ENCODE peak calls at places on chromosomes 3 and 15, in six cellular contexts. One of them, this sample, is unnamed.

GRCh38 chr3:121152573-121152972 is 244.6 kb downstream of the STXBP5L start:
- DNase-seq in GM12865: peak; percentile 1
- DNase-seq in ascending aorta: no peak
- DNase-seq in GM10248: no peak
- DNase-seq in keratinocyte: no peak
- DNase-seq in mesothelial cell of epicardium: no peak
- DNase-seq in this sample: no peak

GRCh38 chr3:133661454-133662255 is at the start of gene TOPBP1:
- DNase-seq in keratinocyte: no peak
- DNase-seq in GM10248: peak; percentile 95
- DNase-seq in GM12865: peak; percentile 89
- DNase-seq in ascending aorta: peak; percentile 85
- DNase-seq in mesothelial cell of epicardium: peak; percentile 49
- DNase-seq in this sample: peak; percentile 96

GRCh38 chr15:43204016-43204901 is 16.6 kb downstream of the EPB42 start:
- DNase-seq in mesothelial cell of epicardium: no peak
- DNase-seq in ascending aorta: no peak
- DNase-seq in GM12865: peak; percentile 52
- DNase-seq in GM10248: peak; percentile 69
- DNase-seq in keratinocyte: no peak
- DNase-seq in this sample: peak; percentile 70

GRCh38 chr15:56236197-56236596 is 7.5 kb downstream of the RFX7 start:
- DNase-seq in GM10248: no peak
- DNase-seq in ascending aorta: no peak
- DNase-seq in GM12865: no peak
- DNase-seq in mesothelial cell of epicardium: no peak
- DNase-seq in keratinocyte: no peak
- DNase-seq in this sample: no peak

GRCh38 chr3:45272411-45272810 is 46.3 kb upstream of the TMEM158 start:
- DNase-seq in ascending aorta: no peak
- DNase-seq in mesothelial cell of epicardium: no peak
- DNase-seq in GM10248: no peak
- DNase-seq in GM12865: no peak
- DNase-seq in keratinocyte: no peak
- DNase-seq in this sample: no peak

GRCh38 chr3:196837819-196838420 is 29.8 kb upstream of the SENP5 start:
- DNase-seq in GM10248: peak; percentile 82
- DNase-seq in GM12865: peak; percentile 85
- DNase-seq in mesothelial cell of epicardium: no peak
- DNase-seq in keratinocyte: peak; percentile 17
- DNase-seq in ascending aorta: peak; percentile 78
- DNase-seq in this sample: peak; percentile 83

GRCh38 chr3:64238971-64239667 is 13.9 kb upstream of the PRICKLE2 start:
- DNase-seq in GM12865: no peak
- DNase-seq in GM10248: no peak
- DNase-seq in keratinocyte: peak; percentile 46
- DNase-seq in mesothelial cell of epicardium: peak; percentile 54
- DNase-seq in ascending aorta: peak; percentile 84
- DNase-seq in this sample: no peak

GRCh38 chr3:149784064-149784704 is 8.2 kb downstream of the ANKUB1 start:
- DNase-seq in ascending aorta: no peak
- DNase-seq in keratinocyte: no peak
- DNase-seq in GM12865: no peak
- DNase-seq in GM10248: no peak
- DNase-seq in mesothelial cell of epicardium: no peak
- DNase-seq in this sample: no peak

GRCh38 chr3:98513136-98513535 is 9.6 kb downstream of the CLDND1 start:
- DNase-seq in GM12865: no peak
- DNase-seq in mesothelial cell of epicardium: no peak
- DNase-seq in keratinocyte: peak; percentile 77
- DNase-seq in GM10248: no peak
- DNase-seq in ascending aorta: no peak
- DNase-seq in this sample: no peak

DNA sequence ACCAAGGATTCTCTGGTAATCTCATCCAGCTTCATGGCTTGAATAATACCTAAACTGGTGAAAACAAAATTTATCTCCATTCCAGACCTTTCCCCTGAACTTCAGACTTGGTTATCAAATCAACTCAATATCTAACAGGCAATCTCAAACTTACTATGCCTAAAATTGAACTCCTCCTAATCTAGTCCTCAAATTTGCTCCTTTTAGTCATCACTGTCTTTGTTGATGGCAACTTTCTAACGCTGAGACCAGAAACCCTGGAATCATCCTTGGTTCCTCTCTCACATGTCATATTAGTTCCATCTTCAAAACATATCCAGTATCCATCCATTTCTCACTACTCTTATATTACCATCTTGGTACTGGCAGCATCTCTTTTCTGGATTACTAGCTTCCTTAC is 4.8 kb downstream of the SETD2 start:
- DNase-seq in keratinocyte: no peak
- DNase-seq in ascending aorta: no peak
- DNase-seq in mesothelial cell of epicardium: no peak
- DNase-seq in GM12865: no peak
- DNase-seq in GM10248: no peak
- DNase-seq in this sample: no peak
- TF ChIP-seq CTCF in keratinocyte: no peak
- TF ChIP-seq CTCF in ascending aorta: no peak
- TF ChIP-seq CTCF in mesothelial cell of epicardium: no peak
- TF ChIP-seq CTCF in GM12865: no peak
- TF ChIP-seq CTCF in GM10248: no peak
- TF ChIP-seq CTCF in this sample: no peak

GRCh38 chr3:187257471-187257870 is 34.1 kb downstream of the MASP1 start:
- DNase-seq in keratinocyte: no peak
- DNase-seq in GM10248: no peak
- DNase-seq in ascending aorta: peak; percentile 2
- DNase-seq in mesothelial cell of epicardium: no peak
- DNase-seq in GM12865: no peak
- DNase-seq in this sample: no peak

GRCh38 chr3:187256217-187256616 is 35.3 kb downstream of the MASP1 start:
- DNase-seq in mesothelial cell of epicardium: no peak
- DNase-seq in GM10248: no peak
- DNase-seq in ascending aorta: peak; percentile 2
- DNase-seq in GM12865: no peak
- DNase-seq in keratinocyte: no peak
- DNase-seq in this sample: no peak

GRCh38 chr3:187261541-187261969 is 30.0 kb downstream of the MASP1 start:
- DNase-seq in GM12865: no peak
- DNase-seq in mesothelial cell of epicardium: no peak
- DNase-seq in ascending aorta: no peak
- DNase-seq in GM10248: no peak
- DNase-seq in keratinocyte: no peak
- DNase-seq in this sample: no peak

GRCh38 chr3:187262360-187262759 is 29.2 kb downstream of the MASP1 start:
- DNase-seq in GM12865: no peak
- DNase-seq in GM10248: no peak
- DNase-seq in ascending aorta: no peak
- DNase-seq in mesothelial cell of epicardium: no peak
- DNase-seq in keratinocyte: no peak
- DNase-seq in this sample: no peak

DNA sequence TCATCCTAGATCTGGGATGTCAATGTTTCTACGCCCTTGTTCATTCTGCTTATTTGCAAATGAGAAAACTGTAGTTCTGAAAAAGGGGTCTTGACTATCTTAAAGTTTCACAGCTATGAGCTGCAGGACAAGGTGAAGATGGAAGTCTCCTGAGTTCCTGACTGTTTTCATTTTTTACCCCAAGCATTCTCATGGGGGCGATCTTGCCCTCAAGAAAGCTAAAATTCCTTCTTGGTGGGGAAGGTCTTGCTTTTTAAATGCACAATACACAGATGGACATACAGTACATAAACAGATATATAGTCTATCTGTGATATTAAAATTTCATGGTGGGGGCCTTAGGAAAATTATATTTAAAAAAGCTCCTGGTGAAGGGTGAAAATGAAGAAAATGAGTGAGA is 32.4 kb downstream of the MASP1 start:
- DNase-seq in ascending aorta: no peak
- DNase-seq in GM12865: no peak
- DNase-seq in mesothelial cell of epicardium: no peak
- DNase-seq in keratinocyte: no peak
- DNase-seq in GM10248: no peak
- DNase-seq in this sample: no peak
- TF ChIP-seq CTCF in ascending aorta: no peak
- TF ChIP-seq CTCF in GM12865: no peak
- TF ChIP-seq CTCF in mesothelial cell of epicardium: no peak
- TF ChIP-seq CTCF in keratinocyte: no peak
- TF ChIP-seq CTCF in GM10248: no peak
- TF ChIP-seq CTCF in this sample: no peak

GRCh38 chr15:49622561-49622960 is 1.7 kb downstream of the DTWD1 start:
- DNase-seq in keratinocyte: no peak
- DNase-seq in mesothelial cell of epicardium: no peak
- DNase-seq in GM12865: no peak
- DNase-seq in ascending aorta: no peak
- DNase-seq in GM10248: no peak
- DNase-seq in this sample: no peak
- TF ChIP-seq CTCF in keratinocyte: no peak
- TF ChIP-seq CTCF in mesothelial cell of epicardium: no peak
- TF ChIP-seq CTCF in GM12865: no peak
- TF ChIP-seq CTCF in ascending aorta: no peak
- TF ChIP-seq CTCF in GM10248: no peak
- TF ChIP-seq CTCF in this sample: no peak

GRCh38 chr3:73094127-73094526 is 32.7 kb downstream of the EBLN2 start:
- DNase-seq in ascending aorta: no peak
- DNase-seq in keratinocyte: no peak
- DNase-seq in GM12865: no peak
- DNase-seq in mesothelial cell of epicardium: no peak
- DNase-seq in GM10248: no peak
- DNase-seq in this sample: no peak
- TF ChIP-seq CTCF in ascending aorta: no peak
- TF ChIP-seq CTCF in keratinocyte: no peak
- TF ChIP-seq CTCF in GM12865: no peak
- TF ChIP-seq CTCF in mesothelial cell of epicardium: no peak
- TF ChIP-seq CTCF in GM10248: no peak
- TF ChIP-seq CTCF in this sample: no peak

GRCh38 chr3:113746069-113746954 is at the start of gene NAA50:
- DNase-seq in ascending aorta: peak; percentile 97
- DNase-seq in GM10248: peak; percentile 92
- DNase-seq in mesothelial cell of epicardium: peak; percentile 70
- DNase-seq in keratinocyte: no peak
- DNase-seq in GM12865: peak; percentile 96
- DNase-seq in this sample: peak; percentile 92
- TF ChIP-seq CTCF in ascending aorta: no peak
- TF ChIP-seq CTCF in GM10248: no peak
- TF ChIP-seq CTCF in mesothelial cell of epicardium: no peak
- TF ChIP-seq CTCF in keratinocyte: no peak
- TF ChIP-seq CTCF in GM12865: no peak
- TF ChIP-seq CTCF in this sample: no peak

GRCh38 chr15:63818628-63819027 is 15.1 kb downstream of the HERC1 start:
- DNase-seq in GM10248: no peak
- DNase-seq in ascending aorta: no peak
- DNase-seq in mesothelial cell of epicardium: no peak
- DNase-seq in keratinocyte: no peak
- DNase-seq in GM12865: no peak
- DNase-seq in this sample: no peak

GRCh38 chr15:63815796-63816533 is 17.8 kb downstream of the HERC1 start:
- DNase-seq in GM12865: no peak
- DNase-seq in keratinocyte: no peak
- DNase-seq in GM10248: no peak
- DNase-seq in mesothelial cell of epicardium: no peak
- DNase-seq in ascending aorta: no peak
- DNase-seq in this sample: no peak

GRCh38 chr15:63819645-63820044 is 14.1 kb downstream of the HERC1 start:
- DNase-seq in GM10248: no peak
- DNase-seq in ascending aorta: no peak
- DNase-seq in mesothelial cell of epicardium: no peak
- DNase-seq in GM12865: no peak
- DNase-seq in keratinocyte: no peak
- DNase-seq in this sample: no peak

GRCh38 chr15:63820210-63820609 is 13.5 kb downstream of the HERC1 start:
- DNase-seq in mesothelial cell of epicardium: no peak
- DNase-seq in GM10248: no peak
- DNase-seq in GM12865: no peak
- DNase-seq in keratinocyte: no peak
- DNase-seq in ascending aorta: no peak
- DNase-seq in this sample: no peak

GRCh38 chr15:63818191-63818590 is 15.6 kb downstream of the HERC1 start:
- DNase-seq in GM12865: no peak
- DNase-seq in mesothelial cell of epicardium: no peak
- DNase-seq in GM10248: no peak
- DNase-seq in keratinocyte: no peak
- DNase-seq in ascending aorta: no peak
- DNase-seq in this sample: no peak
- TF ChIP-seq CTCF in GM12865: no peak
- TF ChIP-seq CTCF in mesothelial cell of epicardium: no peak
- TF ChIP-seq CTCF in GM10248: no peak
- TF ChIP-seq CTCF in keratinocyte: no peak
- TF ChIP-seq CTCF in ascending aorta: no peak
- TF ChIP-seq CTCF in this sample: no peak

GRCh38 chr15:28918141-28918983 is 32.6 kb downstream of the APBA2 start:
- DNase-seq in ascending aorta: no peak
- DNase-seq in mesothelial cell of epicardium: no peak
- DNase-seq in keratinocyte: no peak
- DNase-seq in GM10248: no peak
- DNase-seq in GM12865: no peak
- DNase-seq in this sample: no peak
- TF ChIP-seq CTCF in ascending aorta: no peak
- TF ChIP-seq CTCF in mesothelial cell of epicardium: no peak
- TF ChIP-seq CTCF in keratinocyte: no peak
- TF ChIP-seq CTCF in GM10248: no peak
- TF ChIP-seq CTCF in GM12865: no peak
- TF ChIP-seq CTCF in this sample: no peak

This sample was measured in GM20000.